ENCODE peak calls at places on chromosomes 1 and 21, in six cellular contexts. H, Z, N, B, K and A are unnamed samples.

GRCh38 chr1:208209286-208209685 is 34.9 kb downstream of the PLXNA2 start:
- DNase-seq in H (no peak), Z (no peak), N (no peak), B (no peak), K (no peak), A (no peak)

GRCh38 chr21:36698160-36699025 is 522 bp upstream of the SIM2 start:
- DNase-seq in H (peak), Z (no peak), N (peak), B (no peak), K (peak), A (no peak)

GRCh38 chr1:227192163-227192562 is 126.1 kb downstream of the CDC42BPA start:
- DNase-seq in H (no peak), Z (peak), N (no peak), B (no peak), K (peak), A (no peak)

GRCh38 chr1:1906185-1907097 is 8.6 kb upstream of the CALML6 start:
- DNase-seq in H (peak), Z (peak), N (peak), B (peak), K (peak), A (peak)

GRCh38 chr1:96367791-96368190 is 353.8 kb upstream of the PTBP2 start:
- DNase-seq in H (no peak), Z (no peak), N (no peak), B (no peak), K (no peak), A (no peak)

GRCh38 chr1:218665216-218665615 is 320.1 kb downstream of the TGFB2 start:
- DNase-seq in H (no peak), Z (no peak), N (no peak), B (peak), K (no peak), A (peak)

GRCh38 chr1:42934541-42935312 is 23.9 kb downstream of the SLC2A1 start:
- DNase-seq in H (no peak), Z (no peak), N (no peak), B (no peak), K (no peak), A (no peak)

GRCh38 chr1:21175670-21176581 is 771 bp downstream of the EIF4G3 start:
- DNase-seq in H (peak), Z (peak), N (peak), B (peak), K (peak), A (peak)

GRCh38 chr1:228146761-228147693 is 2.7 kb upstream of the GJC2 start:
- DNase-seq in H (no peak), Z (peak), N (peak), B (no peak), K (peak), A (peak)

GRCh38 chr1:55427576-55427975 is 212.4 kb upstream of the USP24 start:
- DNase-seq in H (no peak), Z (no peak), N (no peak), B (no peak), K (no peak), A (no peak)

GRCh38 chr1:227893696-227894305 is 53.9 kb downstream of the WNT9A start:
- DNase-seq in H (peak), Z (peak), N (no peak), B (no peak), K (no peak), A (peak)

GRCh38 chr1:186957339-186957738 is 128.6 kb downstream of the PLA2G4A start:
- DNase-seq in H (no peak), Z (no peak), N (no peak), B (no peak), K (no peak), A (no peak)

GRCh38 chr1:65792671-65793358 is at the start of gene PDE4B:
- DNase-seq in H (peak), Z (no peak), N (peak), B (no peak), K (peak), A (peak)

GRCh38 chr1:30467101-30467500 is 256.3 kb downstream of the MATN1 start:
- DNase-seq in H (no peak), Z (no peak), N (no peak), B (no peak), K (no peak), A (no peak)

GRCh38 chr1:68916227-68916853 is 419.5 kb upstream of the DEPDC1 start:
- DNase-seq in H (no peak), Z (peak), N (no peak), B (peak), K (no peak), A (peak)

GRCh38 chr1:193406901-193407300 is 220.5 kb upstream of the B3GALT2 start:
- DNase-seq in H (no peak), Z (peak), N (peak), B (no peak), K (peak), A (no peak)

GRCh38 chr21:37784591-37785318 is 131.5 kb downstream of the KCNJ6 start:
- DNase-seq in H (no peak), Z (no peak), N (no peak), B (no peak), K (no peak), A (no peak)

GRCh38 chr1:63698001-63698838 is 75.6 kb upstream of the ROR1 start:
- DNase-seq in H (no peak), Z (peak), N (no peak), B (no peak), K (no peak), A (no peak)

GRCh38 chr1:203607169-203607873 is 19.3 kb upstream of the ATP2B4 start:
- DNase-seq in H (no peak), Z (no peak), N (no peak), B (peak), K (peak), A (peak)

GRCh38 chr1:1602941-1603506 is 3.1 kb upstream of the FNDC10 start:
- DNase-seq in H (no peak), Z (no peak), N (peak), B (no peak), K (no peak), A (no peak)

GRCh38 chr1:246317291-246317690 is 189.8 kb downstream of the SMYD3 start:
- DNase-seq in H (no peak), Z (no peak), N (no peak), B (no peak), K (no peak), A (no peak)

GRCh38 chr21:31498985-31499384 is 154.9 kb upstream of the TIAM1 start:
- DNase-seq in H (no peak), Z (no peak), N (no peak), B (no peak), K (no peak), A (no peak)

GRCh38 chr1:25711555-25712298 is 88.3 kb upstream of the SELENON start:
- DNase-seq in H (no peak), Z (no peak), N (no peak), B (no peak), K (no peak), A (no peak)

GRCh38 chr1:80365634-80366033 is 1359.1 kb upstream of the ADGRL4 start:
- DNase-seq in H (no peak), Z (no peak), N (no peak), B (no peak), K (no peak), A (no peak)

GRCh38 chr1:22447581-22448215 is 4.0 kb upstream of the ZBTB40 start:
- DNase-seq in H (no peak), Z (no peak), N (peak), B (peak), K (no peak), A (no peak)

GRCh38 chr1:67748630-67749029 is 63.6 kb downstream of the GADD45A start:
- DNase-seq in H (no peak), Z (no peak), N (no peak), B (no peak), K (no peak), A (no peak)

GRCh38 chr1:16120940-16121410 is 34.9 kb downstream of the EPHA2 start:
- DNase-seq in H (no peak), Z (no peak), N (no peak), B (no peak), K (no peak), A (no peak)

GRCh38 chr1:3327936-3328590 is 126.4 kb upstream of the ARHGEF16 start:
- DNase-seq in H (no peak), Z (no peak), N (no peak), B (no peak), K (no peak), A (no peak)

GRCh38 chr1:8443558-8444194 is 125.8 kb downstream of the SLC45A1 start:
- DNase-seq in H (no peak), Z (no peak), N (no peak), B (no peak), K (no peak), A (no peak)

GRCh38 chr1:223504741-223505140 is 111.5 kb downstream of the CCDC185 start:
- DNase-seq in H (no peak), Z (peak), N (no peak), B (no peak), K (no peak), A (peak)

GRCh38 chr1:202247104-202247503 is 53.5 kb downstream of the LGR6 start:
- DNase-seq in H (no peak), Z (no peak), N (no peak), B (no peak), K (no peak), A (no peak)
- TF ChIP-seq CTCF in H (no peak), Z (no peak), N (no peak), B (no peak), K (no peak), A (no peak)

GRCh38 chr1:167207940-167208623 is 12.6 kb upstream of the POU2F1 start:
- DNase-seq in H (no peak), Z (no peak), N (no peak), B (no peak), K (no peak), A (no peak)
- TF ChIP-seq CTCF in H (no peak), Z (no peak), N (peak), B (no peak), K (no peak), A (no peak)

GRCh38 chr1:154199563-154199879 is 6.6 kb downstream of the CFAP141 start:
- DNase-seq in H (no peak), Z (no peak), N (no peak), B (no peak), K (no peak), A (no peak)
- TF ChIP-seq CTCF in H (no peak), Z (no peak), N (no peak), B (no peak), K (no peak), A (no peak)

GRCh38 chr1:225415967-225416745 is 11.7 kb downstream of the LBR start:
- DNase-seq in H (no peak), Z (no peak), N (no peak), B (no peak), K (no peak), A (no peak)

GRCh38 chr1:225412803-225413338 is 15.0 kb downstream of the LBR start:
- DNase-seq in H (no peak), Z (peak), N (no peak), B (no peak), K (no peak), A (no peak)

GRCh38 chr1:225418059-225418458 is 9.8 kb downstream of the LBR start:
- DNase-seq in H (no peak), Z (no peak), N (no peak), B (no peak), K (no peak), A (no peak)

GRCh38 chr1:225413708-225414375 is 14.0 kb downstream of the LBR start:
- DNase-seq in H (no peak), Z (no peak), N (no peak), B (no peak), K (no peak), A (no peak)

GRCh38 chr1:225415307-225415706 is 12.5 kb downstream of the LBR start:
- DNase-seq in H (no peak), Z (no peak), N (no peak), B (no peak), K (no peak), A (no peak)
- TF ChIP-seq CTCF in H (no peak), Z (no peak), N (no peak), B (no peak), K (no peak), A (peak)